ENCODE peak calls at places on chromosomes 4 and X, in seven cellular contexts. F, P, A, L, D, E and M are unnamed samples.

GRCh38 chr4:140250989-140251552 is 97.1 kb upstream of the MAML3 start:
- DNase-seq in F (no peak), P (no peak), A (no peak), L (no peak), D (peak), E (peak), M (peak)

GRCh38 chrX:55026143-55026542 is 4.6 kb downstream of the ALAS2 start:
- DNase-seq in F (peak), P (no peak), A (no peak), L (no peak), D (no peak), E (no peak), M (no peak)

GRCh38 chr4:4521069-4521468 is 20.8 kb downstream of the STX18 start:
- DNase-seq in F (no peak), P (peak), A (no peak), L (no peak), D (no peak), E (no peak), M (no peak)

GRCh38 chrX:15781964-15782711 is 8.1 kb upstream of the ZRSR2 start:
- DNase-seq in F (no peak), P (no peak), A (no peak), L (no peak), D (no peak), E (no peak), M (no peak)

GRCh38 chr4:142095886-142096605 is 459.7 kb downstream of the IL15 start:
- DNase-seq in F (peak), P (no peak), A (no peak), L (no peak), D (peak), E (peak), M (no peak)

GRCh38 chr4:15906024-15906443 is 32.5 kb downstream of the FGFBP1 start:
- DNase-seq in F (no peak), P (no peak), A (peak), L (peak), D (peak), E (peak), M (peak)

GRCh38 chrX:38798956-38799355 is 2.3 kb upstream of the MID1IP1 start:
- DNase-seq in F (peak), P (no peak), A (no peak), L (no peak), D (peak), E (no peak), M (no peak)

GRCh38 chrX:46912673-46913491 is 661 bp downstream of the JADE3 start:
- DNase-seq in F (peak), P (peak), A (no peak), L (peak), D (peak), E (peak), M (peak)

GRCh38 chrX:134661295-134661694 is 3.0 kb upstream of the PLAC1 start:
- DNase-seq in F (no peak), P (no peak), A (no peak), L (no peak), D (no peak), E (no peak), M (no peak)

GRCh38 chrX:69107231-69107739 is 58.0 kb downstream of the PJA1 start:
- DNase-seq in F (no peak), P (no peak), A (peak), L (peak), D (no peak), E (peak), M (peak)

GRCh38 chr4:120858776-120859175 is 63.8 kb downstream of the PRDM5 start:
- DNase-seq in F (peak), P (no peak), A (no peak), L (no peak), D (peak), E (no peak), M (no peak)

GRCh38 chr4:91830681-91831395 is 472.9 kb upstream of the GRID2 start:
- DNase-seq in F (no peak), P (no peak), A (no peak), L (no peak), D (no peak), E (no peak), M (no peak)

GRCh38 chr4:91426725-91427124 is 877.0 kb upstream of the GRID2 start:
- DNase-seq in F (no peak), P (no peak), A (no peak), L (no peak), D (no peak), E (no peak), M (no peak)

GRCh38 chrX:133414399-133415275 is 652 bp downstream of the GPC4 start:
- DNase-seq in F (no peak), P (no peak), A (no peak), L (no peak), D (peak), E (peak), M (no peak)

GRCh38 chr4:7864685-7865084 is 75.0 kb downstream of the AFAP1 start:
- DNase-seq in F (no peak), P (no peak), A (no peak), L (no peak), D (no peak), E (no peak), M (no peak)

GRCh38 chrX:69469975-69470374 is 34.2 kb upstream of the NALF2 start:
- DNase-seq in F (no peak), P (no peak), A (no peak), L (no peak), D (no peak), E (no peak), M (no peak)

GRCh38 chr4:147034372-147034771 is 88.7 kb upstream of the TTC29 start:
- DNase-seq in F (peak), P (no peak), A (no peak), L (no peak), D (no peak), E (no peak), M (no peak)

GRCh38 chr4:100935090-100935489 is 412.2 kb downstream of the PPP3CA start:
- DNase-seq in F (peak), P (no peak), A (no peak), L (no peak), D (no peak), E (no peak), M (peak)

GRCh38 chrX:155967653-155968052 is 29.8 kb upstream of the IL9R start:
- DNase-seq in F (no peak), P (no peak), A (no peak), L (no peak), D (no peak), E (no peak), M (no peak)

DNA sequence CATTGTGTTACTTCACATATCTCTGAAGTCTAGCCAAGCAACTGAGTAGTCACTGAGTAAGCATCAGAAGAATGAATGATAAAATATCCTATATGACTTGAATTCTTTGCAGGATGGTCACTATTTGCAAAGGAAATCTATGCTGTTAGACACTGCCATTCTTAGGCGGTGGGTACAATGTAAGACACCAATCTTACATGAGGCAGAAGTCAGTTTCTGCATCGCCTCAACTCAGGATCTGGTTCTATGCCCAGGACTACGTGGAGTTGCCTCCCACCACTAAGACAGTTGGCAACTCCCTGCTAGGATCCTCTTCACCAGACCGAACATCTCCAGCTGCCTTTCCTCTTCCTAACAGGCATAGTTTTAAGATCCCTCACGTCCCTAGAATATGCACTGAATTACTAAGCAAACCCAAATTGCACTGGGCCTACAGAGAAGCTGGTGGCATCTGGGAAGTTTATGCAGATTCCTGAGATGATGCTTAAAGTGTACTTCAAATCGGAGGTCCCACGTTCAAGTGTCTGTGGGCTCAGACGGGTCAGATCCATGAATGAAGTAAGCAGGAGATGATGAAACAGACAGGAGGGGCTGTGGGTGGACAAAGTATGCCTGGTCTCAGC is 45.6 kb downstream of the SEL1L3 start:
- DNase-seq in F (peak), P (no peak), A (no peak), L (no peak), D (no peak), E (peak), M (no peak)
- H3K9ac ChIP-seq in F (peak), P (no peak), A (no peak), L (no peak), D (no peak), E (no peak), M (no peak)

DNA sequence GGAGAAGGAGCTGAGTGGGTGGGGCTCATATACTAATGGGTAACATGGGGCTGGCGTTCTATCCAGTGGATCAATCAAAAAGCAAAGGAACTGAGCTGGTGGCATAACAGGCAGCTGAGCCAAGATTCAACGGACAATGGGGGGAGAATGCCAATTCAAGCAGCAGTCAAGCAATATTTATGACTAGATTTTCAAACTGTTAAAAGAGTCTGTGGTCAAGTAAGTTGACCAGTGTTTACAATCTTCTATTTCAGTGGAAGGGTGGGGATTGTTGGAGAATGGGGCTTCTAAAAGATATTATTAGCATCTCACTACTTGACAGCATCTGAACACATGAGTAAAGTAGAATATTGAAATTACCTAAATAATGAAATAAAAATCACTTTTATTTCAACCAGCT is 64.9 kb upstream of the SCRG1 start:
- DNase-seq in F (no peak), P (no peak), A (no peak), L (no peak), D (no peak), E (no peak), M (no peak)
- H3K18ac ChIP-seq in F (no peak), P (no peak), A (no peak), L (no peak), D (no peak), E (no peak), M (no peak)

GRCh38 chr4:87855540-87855939 is 22.8 kb downstream of the MEPE start:
- DNase-seq in F (no peak), P (no peak), A (no peak), L (no peak), D (no peak), E (no peak), M (no peak)
- H3K9ac ChIP-seq in F (no peak), P (no peak), A (no peak), L (no peak), D (no peak), E (no peak), M (no peak)

DNA sequence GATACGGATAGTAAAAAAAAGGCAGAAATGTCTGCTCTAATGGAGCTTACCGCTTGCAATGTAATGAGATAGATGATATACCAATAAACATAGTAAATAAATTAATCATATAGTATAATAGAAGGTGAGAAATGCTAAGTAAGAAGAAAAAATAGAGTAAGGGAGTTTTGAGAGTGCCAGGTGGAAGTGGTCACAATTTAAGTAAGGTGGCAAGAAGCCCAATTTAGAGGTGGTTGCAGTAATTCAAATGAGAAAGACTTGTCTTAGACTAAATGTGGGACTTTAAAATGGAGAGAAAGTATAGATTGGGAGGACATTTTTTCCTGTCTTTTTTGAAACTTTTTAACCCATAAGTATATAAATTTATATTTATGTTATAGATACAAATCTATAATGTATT is 26.0 kb downstream of the TBC1D19 start:
- DNase-seq in F (no peak), P (no peak), A (no peak), L (no peak), D (no peak), E (no peak), M (no peak)
- H3K18ac ChIP-seq in F (no peak), P (no peak), A (no peak), L (no peak), D (no peak), E (no peak), M (no peak)